ENCODE peak calls at places on chromosomes 4 and X, in eight cellular contexts. T, P, W, Q, U, Z, R and J are unnamed samples.

GRCh38 chr4:64771149-64771548 is 361.9 kb upstream of the TECRL start:
- DNase-seq in R (no peak), P (no peak), Q (no peak), T (no peak), U (no peak), W (no peak), Z (no peak), J (no peak)

GRCh38 chrX:47316276-47317025 is 53.9 kb upstream of the ZNF157 start:
- DNase-seq in U (no peak), P (no peak), R (no peak), T (no peak), W (peak), Z (peak), Q (no peak), J (peak)

GRCh38 chr4:56646341-56646740 is 34.8 kb downstream of the HOPX start:
- DNase-seq in Q (no peak), U (no peak), Z (no peak), P (no peak), W (no peak), T (no peak), R (no peak), J (no peak)

GRCh38 chrX:70452143-70452733 is 7.6 kb downstream of the DLG3 start:
- DNase-seq in T (no peak), Z (peak), Q (peak), R (no peak), P (peak), U (peak), W (peak), J (peak)

GRCh38 chr4:182929296-182929695 is 12.1 kb upstream of the DCTD start:
- DNase-seq in W (peak), R (no peak), T (no peak), Q (no peak), P (no peak), Z (no peak), U (no peak), J (no peak)

GRCh38 chrX:18661273-18661672 is 10.6 kb downstream of the RS1 start:
- DNase-seq in P (no peak), Z (no peak), T (no peak), Q (no peak), R (no peak), U (no peak), W (no peak), J (no peak)

GRCh38 chr4:159098482-159099127 is 4.3 kb upstream of the RAPGEF2 start:
- DNase-seq in T (no peak), Z (no peak), W (no peak), R (no peak), Q (no peak), U (no peak), P (no peak), J (no peak)

GRCh38 chr4:17072483-17072882 is 174.0 kb upstream of the LDB2 start:
- DNase-seq in U (no peak), W (peak), R (no peak), Q (no peak), Z (no peak), P (no peak), T (no peak), J (no peak)

GRCh38 chr4:17630228-17630627 is 15.8 kb downstream of the MED28 start:
- DNase-seq in Q (no peak), Z (no peak), U (no peak), P (no peak), W (no peak), R (peak), T (no peak), J (no peak)

GRCh38 chr4:162498168-162498567 is 334.4 kb upstream of the FSTL5 start:
- DNase-seq in U (no peak), P (no peak), Z (no peak), Q (no peak), W (no peak), T (no peak), R (no peak), J (peak)

GRCh38 chrX:23554304-23554703 is 113.0 kb upstream of the PRDX4 start:
- DNase-seq in P (no peak), R (no peak), T (no peak), W (peak), Z (no peak), U (no peak), Q (no peak), J (no peak)

GRCh38 chrX:113399501-113400192 is 559.0 kb upstream of the AMOT start:
- DNase-seq in U (no peak), R (no peak), T (no peak), Z (no peak), P (no peak), W (peak), Q (no peak), J (no peak)

GRCh38 chr4:173859091-173859713 is 329.2 kb upstream of the HAND2 start:
- DNase-seq in U (no peak), Q (no peak), R (no peak), P (no peak), W (no peak), Z (no peak), T (no peak), J (no peak)

GRCh38 chr4:106587558-106587957 is 219.0 kb upstream of the GIMD1 start:
- DNase-seq in P (no peak), Z (no peak), Q (no peak), W (peak), T (no peak), U (no peak), R (no peak), J (no peak)

GRCh38 chr4:134628074-134628473 is 426.5 kb upstream of the PABPC4L start:
- DNase-seq in T (no peak), W (peak), R (no peak), Z (no peak), P (no peak), Q (no peak), U (no peak), J (no peak)

GRCh38 chrX:139945075-139945474 is 12.2 kb upstream of the ATP11C start:
- DNase-seq in P (no peak), Z (no peak), R (no peak), U (no peak), T (no peak), Q (no peak), W (no peak), J (no peak)